ENCODE peak calls at places on chromosomes 16 and 17, in four cellular contexts. U is H4, X is activated gamma-delta T cell, I is right cardiac atrium. O is an unnamed sample.

GRCh38 chr16:84889066-84889465 is 69.3 kb downstream of the CRISPLD2 start:
- DNase-seq in U (no peak), X (no peak), I (no peak), O (peak; percentile 36)

GRCh38 chr16:79519448-79519847 is 81.1 kb downstream of the MAF start:
- DNase-seq in U (peak; percentile 38), X (no peak), I (no peak), O (no peak)

GRCh38 chr16:85288869-85289660 is 176.8 kb upstream of the CIBAR2 start:
- DNase-seq in U (no peak), X (no peak), I (no peak), O (no peak)

GRCh38 chr16:68951991-68952877 is 108.9 kb downstream of the TANGO6 start:
- DNase-seq in U (no peak), X (no peak), I (no peak), O (no peak)

GRCh38 chr16:55944377-55944802 is 69.2 kb upstream of the CES5A start:
- DNase-seq in U (peak; percentile 52), X (no peak), I (peak; percentile 78), O (peak; percentile 37)

GRCh38 chr16:4386452-4386813 is 14.8 kb downstream of the VASN start:
- DNase-seq in U (no peak), X (no peak), I (peak; percentile 49), O (no peak)

GRCh38 chr16:74743668-74744299 is 30.8 kb downstream of the FA2H start:
- DNase-seq in U (peak; percentile 91), X (no peak), I (no peak), O (peak; percentile 16)

GRCh38 chr17:70091681-70092080 is 16.7 kb downstream of the KCNJ16 start:
- DNase-seq in U (peak; percentile 19), X (no peak), I (no peak), O (no peak)

GRCh38 chr17:45248132-45248936 is 13.6 kb downstream of the SPATA32 start:
- DNase-seq in U (no peak), X (peak; percentile 67), I (peak; percentile 39), O (no peak)

GRCh38 chr16:28543072-28543471 is 4.3 kb upstream of the NUPR1 start:
- DNase-seq in U (no peak), X (no peak), I (no peak), O (no peak)

GRCh38 chr16:24700549-24701392 is 28.7 kb upstream of the TNRC6A start:
- DNase-seq in U (peak; percentile 97), X (no peak), I (peak; percentile 80), O (peak; percentile 92)

GRCh38 chr17:45129426-45129939 is 2.8 kb downstream of the PLCD3 start:
- DNase-seq in U (peak; percentile 66), X (no peak), I (no peak), O (no peak)

GRCh38 chr16:30546115-30546514 is 11.5 kb upstream of the ZNF747 start:
- DNase-seq in U (no peak), X (no peak), I (no peak), O (no peak)

GRCh38 chr17:21164226-21165019 is 37.7 kb downstream of the DHRS7B start:
- DNase-seq in U (no peak), X (no peak), I (no peak), O (no peak)